ENCODE peak calls at places on chromosome 3, in six cellular contexts. One of them, this sample, is unnamed.

GRCh38 chr3:60301142-60301541 is 950.1 kb downstream of the FHIT start:
- DNase-seq in PC-3: peak; percentile 21
- DNase-seq in neural progenitor cell: no peak
- DNase-seq in colonic mucosa: no peak
- DNase-seq in endodermal cell: no peak
- DNase-seq in left ventricle myocardium inferior: no peak
- DNase-seq in this sample: peak; percentile 89

GRCh38 chr3:94173667-94174434 is 111.0 kb downstream of the NSUN3 start:
- DNase-seq in endodermal cell: no peak
- DNase-seq in left ventricle myocardium inferior: no peak
- DNase-seq in PC-3: peak; percentile 76
- DNase-seq in colonic mucosa: no peak
- DNase-seq in neural progenitor cell: no peak
- DNase-seq in this sample: peak; percentile 1

GRCh38 chr3:55405436-55405835 is 81.7 kb downstream of the WNT5A start:
- DNase-seq in PC-3: peak; percentile 39
- DNase-seq in neural progenitor cell: peak; percentile 69
- DNase-seq in colonic mucosa: no peak
- DNase-seq in left ventricle myocardium inferior: no peak
- DNase-seq in endodermal cell: peak; percentile 92
- DNase-seq in this sample: peak; percentile 34

GRCh38 chr3:127742580-127742979 is 69.8 kb downstream of the ABTB1 start:
- DNase-seq in endodermal cell: no peak
- DNase-seq in neural progenitor cell: no peak
- DNase-seq in left ventricle myocardium inferior: no peak
- DNase-seq in PC-3: no peak
- DNase-seq in colonic mucosa: no peak
- DNase-seq in this sample: no peak

GRCh38 chr3:184766555-184767261 is 45.3 kb upstream of the VPS8 start:
- DNase-seq in PC-3: no peak
- DNase-seq in colonic mucosa: no peak
- DNase-seq in left ventricle myocardium inferior: no peak
- DNase-seq in neural progenitor cell: no peak
- DNase-seq in endodermal cell: no peak
- DNase-seq in this sample: no peak

GRCh38 chr3:107271787-107272387 is 105.4 kb upstream of the CCDC54 start:
- DNase-seq in endodermal cell: no peak
- DNase-seq in PC-3: peak; percentile 60
- DNase-seq in neural progenitor cell: peak; percentile 36
- DNase-seq in left ventricle myocardium inferior: no peak
- DNase-seq in colonic mucosa: no peak
- DNase-seq in this sample: peak; percentile 82

GRCh38 chr3:98778383-98778782 is 15.2 kb downstream of the ST3GAL6 start:
- DNase-seq in colonic mucosa: no peak
- DNase-seq in neural progenitor cell: no peak
- DNase-seq in endodermal cell: no peak
- DNase-seq in left ventricle myocardium inferior: no peak
- DNase-seq in PC-3: no peak
- DNase-seq in this sample: peak; percentile 36

GRCh38 chr3:167864559-167864887 is 129.0 kb downstream of the SERPINI1 start:
- DNase-seq in PC-3: no peak
- DNase-seq in neural progenitor cell: no peak
- DNase-seq in colonic mucosa: no peak
- DNase-seq in left ventricle myocardium inferior: no peak
- DNase-seq in endodermal cell: no peak
- DNase-seq in this sample: no peak

GRCh38 chr3:130826516-130826915 is 67.4 kb upstream of the ATP2C1 start:
- DNase-seq in PC-3: peak; percentile 52
- DNase-seq in endodermal cell: no peak
- DNase-seq in neural progenitor cell: no peak
- DNase-seq in colonic mucosa: no peak
- DNase-seq in left ventricle myocardium inferior: no peak
- DNase-seq in this sample: no peak

GRCh38 chr3:123161167-123161566 is 40.6 kb upstream of the SEC22A start:
- DNase-seq in endodermal cell: peak; percentile 85
- DNase-seq in left ventricle myocardium inferior: no peak
- DNase-seq in colonic mucosa: no peak
- DNase-seq in neural progenitor cell: peak; percentile 16
- DNase-seq in PC-3: no peak
- DNase-seq in this sample: no peak

GRCh38 chr3:69738291-69738690 is 973 bp upstream of the MITF start:
- DNase-seq in endodermal cell: no peak
- DNase-seq in left ventricle myocardium inferior: no peak
- DNase-seq in neural progenitor cell: peak; percentile 12
- DNase-seq in PC-3: peak; percentile 7
- DNase-seq in colonic mucosa: no peak
- DNase-seq in this sample: peak; percentile 35
- H3K27ac ChIP-seq in endodermal cell: no peak overlapping the region
- H3K27ac ChIP-seq in left ventricle myocardium inferior: peak overlapping the region; percentile 94
- H3K27ac ChIP-seq in neural progenitor cell: no peak overlapping the region
- H3K27ac ChIP-seq in PC-3: no peak overlapping the region
- H3K27ac ChIP-seq in colonic mucosa: peak overlapping the region; percentile 20
- H3K27ac ChIP-seq in this sample: no peak overlapping the region

GRCh38 chr3:66490984-66491383 is 9.8 kb downstream of the LRIG1 start:
- DNase-seq in left ventricle myocardium inferior: no peak
- DNase-seq in PC-3: no peak
- DNase-seq in neural progenitor cell: peak; percentile 74
- DNase-seq in endodermal cell: no peak
- DNase-seq in colonic mucosa: no peak
- DNase-seq in this sample: no peak

GRCh38 chr3:66495633-66496032 is 5.2 kb downstream of the LRIG1 start:
- DNase-seq in neural progenitor cell: peak; percentile 91
- DNase-seq in left ventricle myocardium inferior: no peak
- DNase-seq in PC-3: no peak
- DNase-seq in endodermal cell: peak; percentile 60
- DNase-seq in colonic mucosa: peak; percentile 57
- DNase-seq in this sample: no peak

GRCh38 chr3:66492672-66493071 is 8.2 kb downstream of the LRIG1 start:
- DNase-seq in left ventricle myocardium inferior: no peak
- DNase-seq in colonic mucosa: peak; percentile 81
- DNase-seq in PC-3: no peak
- DNase-seq in endodermal cell: no peak
- DNase-seq in neural progenitor cell: no peak
- DNase-seq in this sample: no peak

GRCh38 chr3:66494964-66495581 is 5.7 kb downstream of the LRIG1 start:
- DNase-seq in PC-3: no peak
- DNase-seq in endodermal cell: no peak
- DNase-seq in colonic mucosa: no peak
- DNase-seq in neural progenitor cell: peak; percentile 67
- DNase-seq in left ventricle myocardium inferior: no peak
- DNase-seq in this sample: no peak

DNA sequence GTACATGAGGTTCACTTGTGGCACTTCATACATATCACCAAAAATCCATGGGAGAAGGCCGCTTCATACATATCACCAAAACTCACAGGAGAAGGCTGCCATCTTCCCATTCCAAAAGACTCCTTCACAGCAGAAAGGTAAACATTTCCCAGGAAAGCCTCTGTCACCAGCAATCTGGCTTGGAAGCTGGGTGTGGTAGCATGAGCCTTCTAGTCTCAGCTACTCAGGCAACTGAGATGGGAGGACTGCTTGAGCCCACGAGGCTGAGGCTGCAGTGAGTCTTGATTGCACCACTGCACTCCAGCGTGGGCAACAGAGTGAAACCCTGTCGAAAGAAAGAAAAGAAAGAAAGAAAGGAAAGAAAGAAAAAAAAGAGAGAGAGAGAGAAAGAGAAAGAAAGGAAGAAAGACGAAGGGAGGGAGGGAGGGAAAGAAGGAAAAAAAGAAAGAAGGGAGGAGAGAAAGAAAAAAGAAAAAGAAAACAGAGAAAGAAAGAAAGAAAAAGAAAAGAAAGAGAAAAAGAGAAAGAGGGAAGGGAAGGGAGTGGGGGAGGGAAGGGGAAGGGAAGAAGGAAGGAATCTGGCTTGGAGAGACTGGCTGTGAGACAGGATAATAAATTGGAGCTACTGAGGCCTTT is 7.2 kb downstream of the LRIG1 start:
- DNase-seq in PC-3: no peak
- DNase-seq in colonic mucosa: peak; percentile 67
- DNase-seq in endodermal cell: no peak
- DNase-seq in left ventricle myocardium inferior: no peak
- DNase-seq in neural progenitor cell: no peak
- DNase-seq in this sample: no peak
- H3K27ac ChIP-seq in PC-3: no peak overlapping the region
- H3K27ac ChIP-seq in colonic mucosa: peak overlapping the region; percentile 54
- H3K27ac ChIP-seq in endodermal cell: no peak overlapping the region
- H3K27ac ChIP-seq in left ventricle myocardium inferior: peak overlapping the region; percentile 96
- H3K27ac ChIP-seq in neural progenitor cell: peak overlapping the region; percentile 96
- H3K27ac ChIP-seq in this sample: no peak overlapping the region

GRCh38 chr3:120080836-120081235 is 13.4 kb downstream of the GSK3B start:
- DNase-seq in left ventricle myocardium inferior: no peak
- DNase-seq in colonic mucosa: no peak
- DNase-seq in PC-3: no peak
- DNase-seq in endodermal cell: no peak
- DNase-seq in neural progenitor cell: no peak
- DNase-seq in this sample: no peak

GRCh38 chr3:120072867-120073525 is 21.3 kb downstream of the GSK3B start:
- DNase-seq in colonic mucosa: no peak
- DNase-seq in neural progenitor cell: no peak
- DNase-seq in PC-3: peak; percentile 46
- DNase-seq in endodermal cell: no peak
- DNase-seq in left ventricle myocardium inferior: no peak
- DNase-seq in this sample: no peak

GRCh38 chr3:120081719-120082118 is 12.5 kb downstream of the GSK3B start:
- DNase-seq in neural progenitor cell: no peak
- DNase-seq in left ventricle myocardium inferior: no peak
- DNase-seq in colonic mucosa: no peak
- DNase-seq in PC-3: no peak
- DNase-seq in endodermal cell: no peak
- DNase-seq in this sample: no peak

GRCh38 chr3:120077726-120078125 is 16.5 kb downstream of the GSK3B start:
- DNase-seq in left ventricle myocardium inferior: no peak
- DNase-seq in endodermal cell: no peak
- DNase-seq in PC-3: no peak
- DNase-seq in neural progenitor cell: no peak
- DNase-seq in colonic mucosa: no peak
- DNase-seq in this sample: peak; percentile 31
- H3K27ac ChIP-seq in left ventricle myocardium inferior: no peak overlapping the region
- H3K27ac ChIP-seq in endodermal cell: no peak overlapping the region
- H3K27ac ChIP-seq in PC-3: no peak overlapping the region
- H3K27ac ChIP-seq in neural progenitor cell: no peak overlapping the region
- H3K27ac ChIP-seq in colonic mucosa: no peak overlapping the region
- H3K27ac ChIP-seq in this sample: no peak overlapping the region

GRCh38 chr3:24288538-24289236 is 206.0 kb downstream of the THRB start:
- DNase-seq in left ventricle myocardium inferior: peak; percentile 32
- DNase-seq in neural progenitor cell: no peak
- DNase-seq in colonic mucosa: peak; percentile 32
- DNase-seq in endodermal cell: no peak
- DNase-seq in PC-3: no peak
- DNase-seq in this sample: no peak

GRCh38 chr3:24286405-24286804 is 208.2 kb downstream of the THRB start:
- DNase-seq in left ventricle myocardium inferior: no peak
- DNase-seq in neural progenitor cell: no peak
- DNase-seq in colonic mucosa: no peak
- DNase-seq in PC-3: no peak
- DNase-seq in endodermal cell: no peak
- DNase-seq in this sample: no peak

GRCh38 chr3:24290596-24290995 is 204.1 kb downstream of the THRB start:
- DNase-seq in left ventricle myocardium inferior: no peak
- DNase-seq in PC-3: no peak
- DNase-seq in colonic mucosa: no peak
- DNase-seq in endodermal cell: no peak
- DNase-seq in neural progenitor cell: no peak
- DNase-seq in this sample: peak; percentile 52

DNA sequence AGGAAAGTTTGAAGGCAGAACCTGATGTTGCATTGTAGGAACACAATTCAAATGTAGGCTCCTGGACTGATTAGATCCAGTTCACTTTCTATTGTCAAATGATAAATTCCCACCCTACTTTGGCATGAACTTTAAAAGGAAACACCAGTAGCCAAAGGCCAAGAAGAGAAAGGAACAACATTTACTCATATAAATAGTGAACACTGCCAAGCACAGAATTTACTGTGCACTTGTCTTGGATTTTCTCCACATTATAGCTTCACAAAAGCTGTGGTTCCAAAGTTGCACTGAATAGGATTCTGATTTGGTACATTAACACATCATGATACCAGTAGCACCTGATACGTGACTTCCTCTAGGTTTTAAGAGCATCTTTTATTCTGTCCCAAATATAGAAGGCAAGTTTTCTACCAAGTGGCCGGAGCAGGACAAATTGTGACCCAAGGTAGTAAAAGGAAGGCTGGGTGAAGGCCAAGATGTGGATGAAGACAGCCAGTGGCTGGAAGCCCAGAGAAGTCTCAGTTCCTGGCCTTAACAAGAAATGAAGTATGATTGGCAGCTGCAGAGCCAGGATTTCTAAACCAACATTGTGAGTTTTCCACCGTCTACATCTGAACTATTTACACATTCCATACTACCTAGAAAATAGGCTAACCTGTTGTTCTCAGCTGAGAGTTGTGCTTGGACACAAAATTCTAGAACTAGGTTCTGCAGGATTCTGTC is 206.8 kb downstream of the THRB start:
- DNase-seq in colonic mucosa: no peak
- DNase-seq in PC-3: no peak
- DNase-seq in neural progenitor cell: no peak
- DNase-seq in endodermal cell: no peak
- DNase-seq in left ventricle myocardium inferior: peak; percentile 16
- DNase-seq in this sample: no peak
- H3K27ac ChIP-seq in colonic mucosa: no peak overlapping the region
- H3K27ac ChIP-seq in PC-3: no peak overlapping the region
- H3K27ac ChIP-seq in neural progenitor cell: no peak overlapping the region
- H3K27ac ChIP-seq in endodermal cell: no peak overlapping the region
- H3K27ac ChIP-seq in left ventricle myocardium inferior: peak overlapping the region; percentile 30
- H3K27ac ChIP-seq in this sample: no peak overlapping the region

DNA sequence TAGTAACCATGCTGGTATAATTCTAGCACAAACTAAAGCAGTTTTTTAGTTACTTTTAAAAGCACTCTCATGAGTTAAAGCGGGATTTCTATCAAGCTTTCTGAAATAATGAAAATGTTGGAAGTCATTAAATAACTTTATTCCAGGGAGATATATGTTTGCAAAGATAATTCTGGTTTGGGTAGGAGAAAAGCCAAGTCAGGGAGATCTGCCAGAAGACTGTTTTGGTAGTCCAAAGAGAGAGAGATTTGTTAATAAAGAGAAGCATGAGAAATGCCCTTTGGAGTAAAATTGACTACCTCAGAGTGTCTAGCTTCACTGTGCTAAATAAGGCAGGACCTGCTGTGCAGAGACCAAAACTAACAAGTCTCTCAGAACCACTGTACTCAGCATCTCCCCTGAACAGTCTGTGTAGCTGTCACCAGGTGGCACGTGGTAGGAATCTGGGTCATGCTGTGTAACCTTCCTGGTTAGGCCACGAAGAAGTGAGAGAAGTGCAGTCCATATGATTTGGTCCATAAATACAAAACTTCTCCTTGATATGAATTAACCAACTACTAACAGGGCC is 31.6 kb upstream of the SLC35G2 start:
- DNase-seq in colonic mucosa: peak; percentile 19
- DNase-seq in left ventricle myocardium inferior: no peak
- DNase-seq in neural progenitor cell: no peak
- DNase-seq in PC-3: no peak
- DNase-seq in endodermal cell: no peak
- DNase-seq in this sample: peak; percentile 52
- H3K27ac ChIP-seq in colonic mucosa: peak overlapping the region; percentile 0
- H3K27ac ChIP-seq in left ventricle myocardium inferior: peak overlapping the region; percentile 73
- H3K27ac ChIP-seq in neural progenitor cell: no peak overlapping the region
- H3K27ac ChIP-seq in PC-3: peak overlapping the region; percentile 14
- H3K27ac ChIP-seq in endodermal cell: peak overlapping the region; percentile 58
- H3K27ac ChIP-seq in this sample: peak overlapping the region; percentile 72